ENCODE peak calls at places on chromosome 9, in seven cellular contexts. J is left ventricle myocardium inferior, G is K562, O is lower lobe of right lung, E is stomach, N is A549, B is left lung. V is an unnamed sample.

GRCh38 chr9:75168270-75169185 is 80.2 kb downstream of the OSTF1 start:
- DNase-seq in N (no peak), B (no peak), O (no peak), E (no peak), J (no peak), G (no peak), V (no peak)

GRCh38 chr9:85408494-85408893 is 333.3 kb downstream of the AGTPBP1 start:
- DNase-seq in E (no peak), J (no peak), N (no peak), B (no peak), G (no peak), O (no peak), V (no peak)

GRCh38 chr9:76610009-76610352 is 151.0 kb downstream of the GCNT1 start:
- DNase-seq in J (peak; percentile 81), N (no peak), O (peak; percentile 67), B (no peak), G (no peak), E (peak; percentile 46), V (no peak)

GRCh38 chr9:94554439-94555331 is at the start of gene PCAT7:
- DNase-seq in J (no peak), B (peak; percentile 67), N (peak; percentile 64), O (peak; percentile 61), G (peak; percentile 72), E (peak; percentile 90), V (peak; percentile 87)

GRCh38 chr9:36725777-36726356 is 153.2 kb downstream of the MELK start:
- DNase-seq in G (no peak), B (no peak), N (no peak), E (no peak), O (no peak), J (no peak), V (no peak)

GRCh38 chr9:5563417-5563815 is 53.1 kb downstream of the PDCD1LG2 start:
- DNase-seq in J (no peak), E (no peak), B (no peak), O (no peak), G (no peak), N (no peak), V (no peak)

GRCh38 chr9:77020438-77021264 is 1.2 kb downstream of the FOXB2 start:
- DNase-seq in O (no peak), E (no peak), J (no peak), G (no peak), B (peak; percentile 69), N (no peak), V (no peak)

GRCh38 chr9:18569941-18570630 is 96.1 kb downstream of the ADAMTSL1 start:
- DNase-seq in G (no peak), B (no peak), N (no peak), E (no peak), J (no peak), O (no peak), V (no peak)

GRCh38 chr9:132946624-132947295 is 2.3 kb upstream of the TSC1 start:
- DNase-seq in O (no peak), N (no peak), J (no peak), G (no peak), E (no peak), B (no peak), V (no peak)

GRCh38 chr9:136942112-136942880 is 2.2 kb downstream of the FBXW5 start:
- DNase-seq in E (no peak), B (peak; percentile 76), N (no peak), O (no peak), G (peak; percentile 53), J (peak; percentile 22), V (peak; percentile 39)

GRCh38 chr9:20658677-20659473 is 25.2 kb upstream of the FOCAD start:
- DNase-seq in E (no peak), B (no peak), J (no peak), G (no peak), O (no peak), N (peak; percentile 9), V (no peak)

GRCh38 chr9:115757461-115757860 is 396.1 kb upstream of the PAPPA start:
- DNase-seq in E (no peak), O (no peak), G (no peak), J (no peak), B (no peak), N (no peak), V (no peak)

GRCh38 chr9:75985515-75985914 is 95.0 kb downstream of the PCSK5 start:
- DNase-seq in B (no peak), G (no peak), J (no peak), E (no peak), O (no peak), N (no peak), V (no peak)

GRCh38 chr9:6197330-6197729 is 18.3 kb upstream of the IL33 start:
- DNase-seq in O (no peak), N (no peak), B (no peak), E (no peak), G (no peak), J (no peak), V (peak; percentile 12)

GRCh38 chr9:126788631-126789349 is 16.1 kb upstream of the ZBTB43 start:
- DNase-seq in E (no peak), B (no peak), J (no peak), N (peak; percentile 60), G (no peak), O (peak; percentile 14), V (no peak)

GRCh38 chr9:5846080-5846479 is 13.2 kb upstream of the ERMP1 start:
- DNase-seq in E (no peak), O (no peak), J (no peak), N (no peak), B (no peak), G (no peak), V (no peak)

GRCh38 chr9:12785251-12785880 is 10.5 kb downstream of the LURAP1L start:
- DNase-seq in G (no peak), O (peak; percentile 61), N (no peak), J (no peak), E (peak; percentile 66), B (peak; percentile 67), V (no peak)

GRCh38 chr9:87886210-87887150 is 3.8 kb downstream of the SPATA31E1 start:
- DNase-seq in G (no peak), B (peak; percentile 53), N (no peak), E (no peak), O (no peak), J (no peak), V (no peak)

GRCh38 chr9:88092699-88093359 is 45.4 kb downstream of the SPATA31C2 start:
- DNase-seq in O (peak; percentile 46), N (no peak), E (no peak), J (peak; percentile 43), B (peak; percentile 48), G (no peak), V (peak; percentile 3)

GRCh38 chr9:134948149-134948548 is 30.4 kb upstream of the FCN1 start:
- DNase-seq in O (no peak), E (no peak), J (no peak), G (no peak), N (no peak), B (no peak), V (no peak)

DNA sequence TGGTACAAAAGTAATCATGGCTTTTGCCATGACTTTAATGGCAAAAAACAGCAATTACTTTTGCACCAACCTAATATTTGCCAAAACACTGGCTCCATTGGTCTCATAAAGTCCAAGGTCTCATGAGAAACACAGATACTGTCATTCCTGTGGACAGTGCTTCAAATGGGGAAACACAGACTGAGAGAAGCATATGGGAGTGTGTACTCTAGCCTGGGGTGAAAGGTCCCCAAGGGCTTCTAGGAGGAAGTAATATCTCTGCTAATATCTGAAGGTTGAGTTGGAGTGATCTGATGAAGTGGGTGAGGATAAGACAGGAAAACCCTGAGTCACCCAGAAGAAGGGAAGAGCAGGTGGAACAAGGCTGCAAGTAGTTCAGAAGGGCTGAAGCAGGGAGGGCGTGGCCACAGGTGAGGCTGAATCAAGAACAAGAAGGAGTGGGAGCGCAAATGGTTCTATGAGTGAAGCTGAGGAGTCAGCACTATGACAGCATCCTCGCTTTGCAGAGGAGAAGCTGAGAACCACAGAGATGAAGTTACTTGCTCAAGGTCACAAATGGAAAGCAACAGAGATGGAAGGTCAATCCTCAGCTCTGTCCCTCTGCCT is 164.1 kb downstream of the ASTN2 start:
- DNase-seq in O (no peak), N (no peak), E (no peak), B (no peak), J (no peak), G (peak; percentile 10), V (no peak)
- H3K4me1 ChIP-seq in O (no peaks in the 10 kb centered on the region), N (no peaks in the 10 kb centered on the region), E (no peaks in the 10 kb centered on the region), B (no peaks in the 10 kb centered on the region), J (no peaks in the 10 kb centered on the region), G (no peaks in the 10 kb centered on the region), V (no peaks in the 10 kb centered on the region)

DNA sequence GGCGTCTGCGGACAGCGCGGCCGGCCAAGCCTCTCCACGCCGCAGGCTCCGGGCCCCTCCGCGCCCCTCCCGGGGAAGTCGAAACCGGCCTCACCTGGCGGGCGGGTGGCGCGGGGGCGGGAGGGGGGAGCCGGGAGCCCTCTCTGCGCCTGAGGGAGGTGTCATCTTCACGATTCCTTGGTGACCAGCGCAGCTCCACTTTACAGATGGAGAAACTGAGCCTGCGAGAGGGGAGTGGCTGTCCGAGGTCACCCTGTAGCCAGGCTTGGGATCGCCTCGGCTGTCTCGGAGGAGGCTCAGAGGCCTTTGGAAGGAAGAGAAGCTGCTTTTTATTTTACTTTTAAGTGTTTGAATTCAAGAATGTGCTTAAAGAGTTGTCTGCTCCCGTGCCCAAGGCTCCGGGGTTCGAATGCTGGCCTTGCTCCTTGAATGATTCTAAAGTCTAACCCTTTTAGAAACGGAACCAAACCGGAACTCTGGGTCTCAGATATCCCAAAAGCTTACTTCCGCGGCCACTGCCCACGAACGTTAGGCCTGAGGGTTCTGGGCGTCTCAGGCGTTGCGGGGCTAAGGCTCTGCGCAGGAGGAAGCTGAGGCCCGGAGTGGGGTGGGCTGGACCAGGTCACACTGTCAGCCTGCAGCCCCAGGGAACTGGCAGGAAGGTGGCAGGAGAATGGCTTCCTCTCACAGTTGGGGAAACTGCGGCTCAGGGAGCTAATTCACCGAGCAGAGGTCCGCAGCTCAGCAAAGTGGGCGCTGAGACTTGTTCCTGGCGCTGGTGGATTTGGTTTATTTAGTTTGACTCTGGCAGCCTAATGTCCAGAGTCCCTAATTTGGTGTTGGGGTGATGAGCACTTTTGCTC is 827 bp downstream of the SUSD3 start:
- DNase-seq in O (peak; percentile 67), E (peak; percentile 24), G (peak; percentile 71), B (peak; percentile 87), N (no peak), J (no peak), V (no peak)
- H3K4me3 ChIP-seq in O (peak overlapping the region; percentile 64), E (peak overlapping the region; percentile 55), G (peak overlapping the region; percentile 56), B (peak overlapping the region; percentile 43), N (peak overlapping the region; percentile 52), J (peak overlapping the region; percentile 63), V (peak overlapping the region; percentile 41)

DNA sequence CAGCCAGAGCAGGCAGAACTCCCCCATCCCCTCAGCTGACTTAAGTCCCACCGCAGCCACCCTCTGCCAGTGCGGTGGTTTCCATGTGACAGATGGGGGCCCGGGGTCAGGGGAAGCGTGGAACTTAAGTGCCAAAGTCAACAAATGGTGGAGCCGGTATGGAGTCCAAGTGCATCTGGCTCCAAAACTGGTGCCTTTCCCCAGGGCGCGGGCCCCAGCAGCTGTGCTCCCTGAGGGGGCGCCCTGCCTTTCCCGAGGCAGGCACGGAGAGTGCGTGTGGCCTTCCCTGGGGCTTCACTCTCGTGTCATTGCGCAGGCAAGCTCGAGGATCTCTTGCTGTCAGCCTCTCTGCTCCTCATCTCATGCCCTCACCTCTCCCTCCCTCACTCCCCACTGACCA is 33.8 kb downstream of the SLC46A2 start:
- DNase-seq in E (no peak), B (no peak), J (no peak), O (no peak), N (no peak), G (no peak), V (no peak)
- H3K4me1 ChIP-seq in E (peaks cover 8% of the 10 kb centered on the region), B (peaks cover 25% of the 10 kb centered on the region), J (peaks cover 12% of the 10 kb centered on the region), O (peaks cover 44% of the 10 kb centered on the region), N (no peaks in the 10 kb centered on the region), G (peaks cover 8% of the 10 kb centered on the region), V (no peaks in the 10 kb centered on the region)

GRCh38 chr9:131406567-131407436 is 12.9 kb downstream of the PRRC2B start:
- DNase-seq in G (peak; percentile 8), N (no peak), B (no peak), E (no peak), J (no peak), O (no peak), V (no peak)
- H3K4me3 ChIP-seq in G (no peak overlapping the region), N (no peak overlapping the region), B (no peak overlapping the region), E (peak overlapping the region; percentile 19), J (peak overlapping the region; percentile 46), O (peak overlapping the region; percentile 21), V (no peak overlapping the region)

V was measured in Caco-2.